ENCODE peak calls at places on chromosomes 6 and 20, in five cellular contexts. E is GM13976, G is gastrocnemius medialis, Q is T-helper 2 cell, J is left ventricle myocardium inferior. Z is an unnamed sample.

GRCh38 chr6:161434331-161434730 is 160.5 kb upstream of the AGPAT4 start:
- DNase-seq in E (no peak), G (no peak), Q (no peak), J (no peak), Z (no peak)

GRCh38 chr20:32839227-32839981 is 19.3 kb upstream of the EFCAB8 start:
- DNase-seq in E (no peak), G (no peak), Q (no peak), J (no peak), Z (no peak)

GRCh38 chr20:62816879-62817873 is at the start of gene COL9A3:
- DNase-seq in E (no peak), G (no peak), Q (no peak), J (no peak), Z (no peak)

GRCh38 chr6:82396964-82397761 is 33.5 kb downstream of the TPBG start:
- DNase-seq in E (no peak), G (no peak), Q (no peak), J (no peak), Z (no peak)

GRCh38 chr6:4931530-4932505 is 72.0 kb downstream of the RPP40 start:
- DNase-seq in E (no peak), G (no peak), Q (no peak), J (no peak), Z (no peak)

GRCh38 chr20:10609276-10609675 is 64.5 kb downstream of the JAG1 start:
- DNase-seq in E (no peak), G (peak), Q (no peak), J (peak), Z (peak)

GRCh38 chr6:14664112-14664592 is 546.6 kb downstream of the CD83 start:
- DNase-seq in E (peak), G (no peak), Q (peak), J (no peak), Z (no peak)

GRCh38 chr20:53926428-53927028 is 143.9 kb downstream of the BCAS1 start:
- DNase-seq in E (peak), G (no peak), Q (no peak), J (no peak), Z (no peak)

GRCh38 chr6:110561016-110561396 is 84.6 kb upstream of the SLC22A16 start:
- DNase-seq in E (no peak), G (no peak), Q (no peak), J (no peak), Z (no peak)

GRCh38 chr20:63697357-63697867 is 960 bp downstream of the TNFRSF6B start:
- DNase-seq in E (no peak), G (peak), Q (no peak), J (peak), Z (peak)

GRCh38 chr6:100084301-100085161 is 90.5 kb upstream of the MCHR2 start:
- DNase-seq in E (no peak), G (no peak), Q (no peak), J (no peak), Z (no peak)

GRCh38 chr20:47400685-47401084 is 44.2 kb upstream of the ZMYND8 start:
- DNase-seq in E (no peak), G (no peak), Q (no peak), J (no peak), Z (no peak)

GRCh38 chr20:37515876-37516275 is 5.2 kb upstream of the NNAT start:
- DNase-seq in E (no peak), G (no peak), Q (no peak), J (no peak), Z (no peak)

GRCh38 chr6:134519456-134519855 is 201.5 kb upstream of the SGK1 start:
- DNase-seq in E (peak), G (no peak), Q (peak), J (no peak), Z (peak)

GRCh38 chr6:125149256-125150144 is 4.1 kb upstream of the TPD52L1 start:
- DNase-seq in E (no peak), G (peak), Q (no peak), J (no peak), Z (no peak)

GRCh38 chr6:42424906-42425474 is 26.7 kb downstream of the TRERF1 start:
- DNase-seq in E (no peak), G (no peak), Q (no peak), J (no peak), Z (no peak)

GRCh38 chr6:112372213-112372806 is 25.2 kb downstream of the RFPL4B start:
- DNase-seq in E (no peak), G (no peak), Q (no peak), J (no peak), Z (no peak)

GRCh38 chr6:74415056-74415455 is 719.1 kb downstream of the CD109 start:
- DNase-seq in E (no peak), G (no peak), Q (no peak), J (no peak), Z (no peak)

GRCh38 chr6:48080227-48081009 is 30.6 kb downstream of the PTCHD4 start:
- DNase-seq in E (no peak), G (no peak), Q (no peak), J (no peak), Z (no peak)

GRCh38 chr6:56953597-56954388 is 1.1 kb upstream of the BEND6 start:
- DNase-seq in E (peak), G (no peak), Q (no peak), J (no peak), Z (no peak)

GRCh38 chr6:32178547-32179440 is 589 bp downstream of the RNF5 start:
- DNase-seq in E (no peak), G (no peak), Q (no peak), J (no peak), Z (no peak)

GRCh38 chr20:6169251-6169650 is 46.4 kb upstream of the FERMT1 start:
- DNase-seq in E (no peak), G (no peak), Q (no peak), J (no peak), Z (no peak)

GRCh38 chr6:13253272-13253671 is 75.1 kb downstream of the TBC1D7 start:
- DNase-seq in E (no peak), G (no peak), Q (no peak), J (no peak), Z (no peak)

GRCh38 chr20:51946581-51946980 is 144.3 kb upstream of the SALL4 start:
- DNase-seq in E (no peak), G (no peak), Q (no peak), J (no peak), Z (no peak)

GRCh38 chr20:25100914-25101313 is 19.0 kb upstream of the VSX1 start:
- DNase-seq in E (no peak), G (no peak), Q (no peak), J (no peak), Z (no peak)

GRCh38 chr20:55057779-55058415 is 582.5 kb downstream of the DOK5 start:
- DNase-seq in E (no peak), G (no peak), Q (no peak), J (no peak), Z (no peak)

GRCh38 chr20:54468082-54468481 is 7.3 kb upstream of the DOK5 start:
- DNase-seq in E (no peak), G (no peak), Q (no peak), J (no peak), Z (no peak)

GRCh38 chr6:170096191-170096802 is 194.6 kb downstream of the DLL1 start:
- DNase-seq in E (no peak), G (peak), Q (no peak), J (no peak), Z (peak)

GRCh38 chr20:37627060-37627766 is 66.6 kb upstream of the CTNNBL1 start:
- DNase-seq in E (peak), G (no peak), Q (no peak), J (peak), Z (no peak)

GRCh38 chr20:15818651-15819071 is 754.6 kb downstream of the KIF16B start:
- DNase-seq in E (no peak), G (no peak), Q (no peak), J (no peak), Z (no peak)

GRCh38 chr6:154039231-154039842 is at the start of gene OPRM1:
- DNase-seq in E (peak), G (no peak), Q (no peak), J (peak), Z (no peak)

GRCh38 chr6:131586544-131586943 is 13.5 kb downstream of the ARG1 start:
- DNase-seq in E (no peak), G (no peak), Q (no peak), J (no peak), Z (no peak)

GRCh38 chr6:93721386-93722048 is 302.2 kb upstream of the EPHA7 start:
- DNase-seq in E (no peak), G (no peak), Q (no peak), J (no peak), Z (no peak)

GRCh38 chr6:11586574-11586973 is 49.0 kb downstream of the TMEM170B start:
- DNase-seq in E (no peak), G (no peak), Q (no peak), J (no peak), Z (no peak)

GRCh38 chr6:72616406-72617015 is 5.4 kb upstream of the KCNQ5 start:
- DNase-seq in E (peak), G (no peak), Q (no peak), J (no peak), Z (no peak)

GRCh38 chr20:63890201-63890576 is 4.7 kb upstream of the DNAJC5 start:
- DNase-seq in E (no peak), G (no peak), Q (no peak), J (no peak), Z (no peak)